ENCODE peak calls at places on chromosomes 7 and 10, in six cellular contexts. One of them, this sample, is unnamed.

GRCh38 chr10:81157649-81158048 is 619.9 kb downstream of the SH2D4B start:
- DNase-seq in HCT116: no peak
- DNase-seq in A549: no peak
- DNase-seq in GM12878: no peak
- DNase-seq in HepG2: no peak
- DNase-seq in K562: no peak
- DNase-seq in this sample: no peak

GRCh38 chr10:20276127-20276979 is 460.1 kb downstream of the PLXDC2 start:
- DNase-seq in A549: no peak
- DNase-seq in HepG2: peak
- DNase-seq in K562: no peak
- DNase-seq in HCT116: no peak
- DNase-seq in GM12878: no peak
- DNase-seq in this sample: no peak

GRCh38 chr10:6973904-6974303 is 393.8 kb upstream of the PRKCQ start:
- DNase-seq in A549: no peak
- DNase-seq in HCT116: no peak
- DNase-seq in HepG2: no peak
- DNase-seq in GM12878: no peak
- DNase-seq in K562: no peak
- DNase-seq in this sample: no peak

GRCh38 chr10:75932921-75933320 is 501.5 kb downstream of the LRMDA start:
- DNase-seq in A549: no peak
- DNase-seq in K562: no peak
- DNase-seq in HCT116: no peak
- DNase-seq in GM12878: peak
- DNase-seq in HepG2: no peak
- DNase-seq in this sample: peak

GRCh38 chr10:79904671-79905321 is 44.1 kb downstream of the SFTPD start:
- DNase-seq in HepG2: no peak
- DNase-seq in K562: peak
- DNase-seq in GM12878: no peak
- DNase-seq in HCT116: peak
- DNase-seq in A549: no peak
- DNase-seq in this sample: peak

GRCh38 chr7:127752829-127753228 is 100.8 kb downstream of the SND1 start:
- DNase-seq in HepG2: no peak
- DNase-seq in K562: no peak
- DNase-seq in A549: no peak
- DNase-seq in GM12878: no peak
- DNase-seq in HCT116: no peak
- DNase-seq in this sample: no peak

GRCh38 chr7:129612112-129613015 is 844 bp downstream of the NRF1 start:
- DNase-seq in HCT116: no peak
- DNase-seq in GM12878: no peak
- DNase-seq in HepG2: no peak
- DNase-seq in A549: peak
- DNase-seq in K562: no peak
- DNase-seq in this sample: peak

GRCh38 chr7:155244675-155245074 is 53.0 kb upstream of the INSIG1 start:
- DNase-seq in GM12878: no peak
- DNase-seq in K562: no peak
- DNase-seq in A549: no peak
- DNase-seq in HepG2: no peak
- DNase-seq in HCT116: no peak
- DNase-seq in this sample: no peak

GRCh38 chr7:139811106-139811505 is 18.0 kb upstream of the TBXAS1 start:
- DNase-seq in GM12878: no peak
- DNase-seq in HCT116: no peak
- DNase-seq in K562: no peak
- DNase-seq in A549: no peak
- DNase-seq in HepG2: no peak
- DNase-seq in this sample: peak

GRCh38 chr10:124708246-124708779 is 35.9 kb downstream of the FAM53B start:
- DNase-seq in HepG2: peak
- DNase-seq in A549: no peak
- DNase-seq in K562: no peak
- DNase-seq in HCT116: no peak
- DNase-seq in GM12878: no peak
- DNase-seq in this sample: no peak

GRCh38 chr10:28684157-28684985 is 7.0 kb downstream of the BAMBI start:
- DNase-seq in GM12878: no peak
- DNase-seq in K562: no peak
- DNase-seq in A549: no peak
- DNase-seq in HCT116: no peak
- DNase-seq in HepG2: no peak
- DNase-seq in this sample: no peak

GRCh38 chr10:98517672-98518071 is 70.9 kb upstream of the HPS1 start:
- DNase-seq in HepG2: no peak
- DNase-seq in GM12878: no peak
- DNase-seq in A549: no peak
- DNase-seq in HCT116: no peak
- DNase-seq in K562: no peak
- DNase-seq in this sample: no peak

GRCh38 chr10:71396714-71397339 is at the start of gene CDH23:
- DNase-seq in HCT116: no peak
- DNase-seq in K562: peak
- DNase-seq in HepG2: no peak
- DNase-seq in GM12878: no peak
- DNase-seq in A549: peak
- DNase-seq in this sample: no peak

GRCh38 chr10:127017406-127018297 is 112.4 kb downstream of the DOCK1 start:
- DNase-seq in GM12878: no peak
- DNase-seq in HCT116: no peak
- DNase-seq in A549: no peak
- DNase-seq in K562: no peak
- DNase-seq in HepG2: no peak
- DNase-seq in this sample: no peak

GRCh38 chr7:78434281-78434680 is 635.7 kb downstream of the PHTF2 start:
- DNase-seq in HCT116: no peak
- DNase-seq in A549: no peak
- DNase-seq in GM12878: no peak
- DNase-seq in HepG2: no peak
- DNase-seq in K562: no peak
- DNase-seq in this sample: peak

GRCh38 chr7:114921636-114922150 is at the start of gene MDFIC:
- DNase-seq in HepG2: no peak
- DNase-seq in HCT116: no peak
- DNase-seq in A549: peak
- DNase-seq in GM12878: no peak
- DNase-seq in K562: no peak
- DNase-seq in this sample: no peak

GRCh38 chr10:50421026-50421719 is 169.9 kb upstream of the ASAH2 start:
- DNase-seq in GM12878: peak
- DNase-seq in HCT116: no peak
- DNase-seq in HepG2: peak
- DNase-seq in A549: peak
- DNase-seq in K562: peak
- DNase-seq in this sample: peak

GRCh38 chr7:45105588-45106188 is 5.8 kb downstream of the TBRG4 start:
- DNase-seq in HCT116: no peak
- DNase-seq in K562: no peak
- DNase-seq in GM12878: no peak
- DNase-seq in HepG2: no peak
- DNase-seq in A549: no peak
- DNase-seq in this sample: no peak

GRCh38 chr7:44432381-44432977 is 58.0 kb downstream of the NUDCD3 start:
- DNase-seq in HepG2: no peak
- DNase-seq in A549: no peak
- DNase-seq in HCT116: no peak
- DNase-seq in K562: no peak
- DNase-seq in GM12878: no peak
- DNase-seq in this sample: no peak

GRCh38 chr10:50585921-50586739 is 37.6 kb downstream of the SGMS1 start:
- DNase-seq in HepG2: no peak
- DNase-seq in GM12878: no peak
- DNase-seq in HCT116: peak
- DNase-seq in A549: peak
- DNase-seq in K562: peak
- DNase-seq in this sample: peak

GRCh38 chr7:16670021-16670420 is 24.0 kb downstream of the BZW2 start:
- DNase-seq in A549: no peak
- DNase-seq in HepG2: no peak
- DNase-seq in GM12878: no peak
- DNase-seq in HCT116: no peak
- DNase-seq in K562: no peak
- DNase-seq in this sample: no peak

GRCh38 chr7:114910787-114911186 is 11.1 kb upstream of the MDFIC start:
- DNase-seq in HepG2: peak
- DNase-seq in K562: no peak
- DNase-seq in GM12878: no peak
- DNase-seq in A549: no peak
- DNase-seq in HCT116: no peak
- DNase-seq in this sample: peak

GRCh38 chr7:101121996-101122932 is 4.6 kb upstream of the SERPINE1 start:
- DNase-seq in HepG2: peak
- DNase-seq in K562: no peak
- DNase-seq in A549: peak
- DNase-seq in GM12878: no peak
- DNase-seq in HCT116: peak
- DNase-seq in this sample: no peak

GRCh38 chr7:6447589-6448210 is at the start of gene DAGLB:
- DNase-seq in A549: peak
- DNase-seq in GM12878: peak
- DNase-seq in HCT116: peak
- DNase-seq in K562: peak
- DNase-seq in HepG2: peak
- DNase-seq in this sample: peak
- TF ChIP-seq POLR2A in A549: peak
- TF ChIP-seq POLR2A in GM12878: peak
- TF ChIP-seq POLR2A in HCT116: peak
- TF ChIP-seq POLR2A in K562: peak
- TF ChIP-seq POLR2A in HepG2: peak
- TF ChIP-seq POLR2A in this sample: peak

GRCh38 chr10:48470893-48471805 is 133.7 kb downstream of the ARHGAP22 start:
- DNase-seq in HepG2: no peak
- DNase-seq in GM12878: no peak
- DNase-seq in HCT116: no peak
- DNase-seq in K562: peak
- DNase-seq in A549: no peak
- DNase-seq in this sample: peak
- TF ChIP-seq MAX in HepG2: no peak
- TF ChIP-seq MAX in GM12878: no peak
- TF ChIP-seq MAX in HCT116: no peak
- TF ChIP-seq MAX in K562: no peak
- TF ChIP-seq MAX in A549: no peak
- TF ChIP-seq MAX in this sample: no peak

GRCh38 chr7:138458576-138459234 is 1.4 kb upstream of the TRIM24 start:
- DNase-seq in HCT116: no peak
- DNase-seq in A549: no peak
- DNase-seq in HepG2: no peak
- DNase-seq in GM12878: no peak
- DNase-seq in K562: no peak
- DNase-seq in this sample: peak

GRCh38 chr7:138460176-138460648 is at the start of gene TRIM24:
- DNase-seq in GM12878: no peak
- DNase-seq in HCT116: no peak
- DNase-seq in K562: no peak
- DNase-seq in HepG2: no peak
- DNase-seq in A549: peak
- DNase-seq in this sample: peak

GRCh38 chr7:138460649-138461607 is 869 bp downstream of the TRIM24 start:
- DNase-seq in HCT116: no peak
- DNase-seq in K562: peak
- DNase-seq in HepG2: no peak
- DNase-seq in A549: peak
- DNase-seq in GM12878: no peak
- DNase-seq in this sample: peak

GRCh38 chr7:138456220-138456619 is 3.8 kb upstream of the TRIM24 start:
- DNase-seq in A549: no peak
- DNase-seq in HCT116: no peak
- DNase-seq in GM12878: no peak
- DNase-seq in HepG2: no peak
- DNase-seq in K562: no peak
- DNase-seq in this sample: no peak

DNA sequence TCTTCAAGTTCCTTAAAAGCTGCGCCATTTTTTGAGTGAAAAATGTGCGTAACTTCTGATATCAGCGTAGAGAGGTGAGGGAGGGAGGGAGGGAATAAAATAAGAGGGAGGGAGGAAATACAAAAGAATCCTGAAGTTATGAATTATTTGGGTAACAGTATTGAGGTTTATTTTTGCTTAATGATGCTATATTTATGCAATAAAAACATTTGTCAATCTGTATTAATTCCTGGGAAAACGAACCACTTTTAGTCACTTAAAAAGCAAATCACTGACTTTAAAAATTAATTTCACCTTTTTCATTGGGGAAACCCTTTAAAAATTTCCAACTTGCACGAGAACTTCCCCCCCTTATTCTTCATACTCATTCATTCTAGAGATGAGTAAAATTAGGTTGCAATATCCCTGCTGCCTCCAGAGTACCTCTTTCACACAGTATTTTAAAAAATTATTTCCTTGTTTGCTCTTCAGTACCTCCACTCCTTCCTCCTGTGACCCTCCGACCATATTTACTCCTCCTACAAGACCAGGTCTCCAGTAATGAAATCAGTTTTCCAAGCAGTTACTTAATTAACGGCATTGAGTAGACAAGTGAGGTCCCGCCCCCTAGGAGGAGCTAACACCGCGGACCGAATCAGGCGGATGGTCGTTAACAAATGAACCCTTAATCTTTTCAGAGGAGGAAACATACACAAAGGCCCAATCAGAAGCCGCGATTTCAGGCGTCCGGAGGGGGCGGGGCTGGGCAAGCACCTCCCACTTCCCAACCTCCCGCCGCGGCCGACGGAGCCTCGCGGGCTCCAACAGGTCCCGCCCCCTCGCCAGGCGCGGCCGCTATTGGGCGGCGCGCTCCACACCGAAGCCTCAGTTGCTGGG is 521 bp upstream of the TRIM24 start:
- DNase-seq in HepG2: peak
- DNase-seq in GM12878: peak
- DNase-seq in A549: peak
- DNase-seq in HCT116: peak
- DNase-seq in K562: peak
- DNase-seq in this sample: no peak
- TF ChIP-seq CTCF in HepG2: no peak
- TF ChIP-seq CTCF in GM12878: no peak
- TF ChIP-seq CTCF in A549: no peak
- TF ChIP-seq CTCF in HCT116: no peak
- TF ChIP-seq CTCF in K562: peak
- TF ChIP-seq CTCF in this sample: no peak

DNA sequence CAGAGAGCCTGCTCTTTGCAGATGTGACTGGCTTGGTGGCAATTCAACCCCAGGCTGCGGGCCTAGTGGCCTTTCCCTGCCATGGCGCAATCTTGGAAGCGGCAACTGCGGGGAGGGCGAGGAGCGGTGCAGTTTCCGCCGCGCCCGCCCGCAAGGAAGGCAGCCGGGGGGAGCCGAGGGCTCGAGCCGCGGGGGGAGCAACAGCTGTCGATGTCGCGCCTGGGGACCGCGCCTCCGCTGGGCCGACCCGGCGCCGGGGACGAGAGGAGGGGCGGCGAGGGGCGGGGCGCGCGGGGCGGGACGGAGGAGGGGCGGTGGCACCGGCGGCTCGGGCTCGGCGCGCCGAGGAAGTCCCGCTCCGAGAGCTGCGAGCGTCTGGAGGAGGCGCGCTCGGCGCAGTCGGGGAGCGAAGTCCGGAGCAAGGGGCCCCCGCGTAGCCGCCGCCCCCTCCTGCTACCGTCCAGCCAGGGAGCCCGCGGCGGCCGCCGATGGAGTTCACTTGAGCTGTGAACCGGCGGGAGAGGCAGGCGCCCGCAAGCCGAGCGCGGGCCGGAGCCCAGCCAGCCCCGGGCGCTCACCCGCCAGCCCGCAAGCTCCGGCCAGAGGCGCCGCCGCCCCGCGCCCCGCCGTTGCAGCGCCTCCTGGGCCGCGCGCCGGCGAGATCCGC is 438.1 kb upstream of the GALNT17 start:
- DNase-seq in GM12878: no peak
- DNase-seq in K562: no peak
- DNase-seq in HepG2: no peak
- DNase-seq in A549: no peak
- DNase-seq in HCT116: no peak
- DNase-seq in this sample: peak
- TF ChIP-seq POLR2A in GM12878: peak
- TF ChIP-seq POLR2A in K562: no peak
- TF ChIP-seq POLR2A in HepG2: no peak
- TF ChIP-seq POLR2A in A549: no peak
- TF ChIP-seq POLR2A in HCT116: no peak
- TF ChIP-seq POLR2A in this sample: no peak

This sample was measured in NB4.